ENCODE peak calls at places on chromosome 21, in four cellular contexts. D is AG04450, J is fibroblast of mammary gland, P is GM12878. E is an unnamed sample.

GRCh38 chr21:37385179-37385765 is 18.7 kb downstream of the DYRK1A start:
- DNase-seq in D (no peak), J (no peak), P (no peak), E (no peak)

GRCh38 chr21:31176725-31177124 is 138.4 kb upstream of the KRTAP19-8 start:
- DNase-seq in J (no peak), D (no peak), P (no peak), E (no peak)

GRCh38 chr21:25191141-25191540 is 416.1 kb downstream of the MRPL39 start:
- DNase-seq in P (peak), J (no peak), D (no peak), E (no peak)

GRCh38 chr21:14318598-14318997 is 64.3 kb downstream of the HSPA13 start:
- DNase-seq in J (no peak), P (no peak), D (no peak), E (no peak)

GRCh38 chr21:40901690-40902089 is 54.7 kb upstream of the DSCAM start:
- DNase-seq in J (no peak), D (no peak), P (no peak), E (no peak)

GRCh38 chr21:38811257-38811656 is 5.5 kb downstream of the ETS2 start:
- DNase-seq in P (no peak), J (peak), D (peak), E (peak)

GRCh38 chr21:17925000-17925610 is 105.9 kb upstream of the C21orf91 start:
- DNase-seq in P (peak), D (peak), J (peak), E (peak)

GRCh38 chr21:28317177-28317950 is 675.3 kb downstream of the LTN1 start:
- DNase-seq in D (no peak), P (no peak), J (no peak), E (no peak)

GRCh38 chr21:31450971-31451370 is 106.9 kb upstream of the TIAM1 start:
- DNase-seq in D (no peak), P (no peak), J (no peak), E (no peak)

GRCh38 chr21:38622827-38623209 is 124.5 kb upstream of the ERG start:
- DNase-seq in D (no peak), J (no peak), P (no peak), E (no peak)

GRCh38 chr21:15031790-15032357 is 32.9 kb downstream of the NRIP1 start:
- DNase-seq in P (no peak), J (peak), D (no peak), E (no peak)

GRCh38 chr21:32749662-32750061 is 21.8 kb upstream of the SYNJ1 start:
- DNase-seq in D (no peak), J (no peak), P (no peak), E (no peak)

GRCh38 chr21:10466200-10466599 is 55.2 kb upstream of the TPTE start:
- DNase-seq in P (no peak), J (no peak), D (no peak), E (no peak)

GRCh38 chr21:32559004-32559610 is 26.2 kb downstream of the TCP10L start:
- DNase-seq in P (no peak), J (no peak), D (no peak), E (no peak)

GRCh38 chr21:38533887-38534286 is 35.6 kb upstream of the ERG start:
- DNase-seq in D (no peak), J (no peak), P (no peak), E (peak)

GRCh38 chr21:26804895-26805609 is 40.2 kb downstream of the ADAMTS1 start:
- DNase-seq in D (no peak), P (no peak), J (peak), E (peak)

GRCh38 chr21:39125752-39126485 is 57.3 kb downstream of the PSMG1 start:
- DNase-seq in J (peak), D (peak), P (no peak), E (peak)

GRCh38 chr21:40680311-40680710 is 166.6 kb downstream of the DSCAM start:
- DNase-seq in D (no peak), P (no peak), J (no peak), E (no peak)

GRCh38 chr21:43609501-43610340 is 49.6 kb downstream of the HSF2BP start:
- DNase-seq in J (peak), P (no peak), D (no peak), E (peak)

GRCh38 chr21:33196956-33197374 is 32.8 kb upstream of the IFNAR2 start:
- DNase-seq in D (no peak), J (peak), P (no peak), E (peak)

GRCh38 chr21:33327792-33328433 is 3.1 kb downstream of the IFNAR1 start:
- DNase-seq in P (no peak), J (no peak), D (no peak), E (no peak)

GRCh38 chr21:30268608-30269197 is 14.0 kb downstream of the KRTAP24-1 start:
- DNase-seq in J (peak), D (no peak), P (no peak), E (no peak)

GRCh38 chr21:22319435-22319834 is 1321.2 kb downstream of the NCAM2 start:
- DNase-seq in J (no peak), D (no peak), P (no peak), E (no peak)

GRCh38 chr21:37073417-37074194 is 552 bp downstream of the TTC3 start:
- DNase-seq in P (no peak), D (no peak), J (peak), E (peak)

GRCh38 chr21:31660134-31660565 is 657 bp downstream of the SOD1 start:
- DNase-seq in J (no peak), D (no peak), P (no peak), E (no peak)

GRCh38 chr21:18959817-18960216 is 556.2 kb upstream of the TMPRSS15 start:
- DNase-seq in P (no peak), J (no peak), D (no peak), E (no peak)

GRCh38 chr21:17769049-17769845 is 49.9 kb downstream of the C21orf91 start:
- DNase-seq in J (peak), D (no peak), P (no peak), E (peak)

GRCh38 chr21:15839026-15839425 is 109.2 kb downstream of the USP25 start:
- DNase-seq in P (no peak), D (no peak), J (no peak), E (no peak)

GRCh38 chr21:38987551-38988210 is 182.0 kb downstream of the ETS2 start:
- DNase-seq in J (no peak), P (no peak), D (no peak), E (peak)

GRCh38 chr21:32279377-32279680 is 480 bp upstream of the MIS18A start:
- DNase-seq in D (no peak), P (no peak), J (no peak), E (no peak)

GRCh38 chr21:43701936-43702784 is 16.8 kb upstream of the PDXK start:
- DNase-seq in P (no peak), D (no peak), J (no peak), E (no peak)

GRCh38 chr21:25024639-25025038 is 582.6 kb downstream of the MRPL39 start:
- DNase-seq in J (no peak), D (no peak), P (no peak), E (no peak)

GRCh38 chr21:18716578-18717138 is 313.1 kb upstream of the TMPRSS15 start:
- DNase-seq in J (no peak), D (no peak), P (no peak), E (no peak)

GRCh38 chr21:37181059-37181458 is 86.1 kb downstream of the VPS26C start:
- DNase-seq in P (no peak), J (no peak), D (no peak), E (no peak)

GRCh38 chr21:40839551-40839950 is 7.4 kb downstream of the DSCAM start:
- DNase-seq in D (no peak), P (no peak), J (no peak), E (peak)

GRCh38 chr21:45436371-45437040 is 31.5 kb downstream of the COL18A1 start:
- DNase-seq in P (no peak), D (no peak), J (no peak), E (no peak)

GRCh38 chr21:45439901-45440461 is 35.0 kb downstream of the COL18A1 start:
- DNase-seq in D (no peak), P (no peak), J (no peak), E (no peak)

GRCh38 chr21:45440736-45441350 is 35.9 kb downstream of the COL18A1 start:
- DNase-seq in P (no peak), J (no peak), D (no peak), E (no peak)

GRCh38 chr21:45439171-45439872 is 34.4 kb downstream of the COL18A1 start:
- DNase-seq in J (peak), D (peak), P (no peak), E (peak)

GRCh38 chr21:45438391-45439145 is 33.6 kb downstream of the COL18A1 start:
- DNase-seq in D (no peak), P (no peak), J (no peak), E (no peak)
- H3K4me3 ChIP-seq in D (no peak), P (no peak), J (peak), E (peak)

DNA sequence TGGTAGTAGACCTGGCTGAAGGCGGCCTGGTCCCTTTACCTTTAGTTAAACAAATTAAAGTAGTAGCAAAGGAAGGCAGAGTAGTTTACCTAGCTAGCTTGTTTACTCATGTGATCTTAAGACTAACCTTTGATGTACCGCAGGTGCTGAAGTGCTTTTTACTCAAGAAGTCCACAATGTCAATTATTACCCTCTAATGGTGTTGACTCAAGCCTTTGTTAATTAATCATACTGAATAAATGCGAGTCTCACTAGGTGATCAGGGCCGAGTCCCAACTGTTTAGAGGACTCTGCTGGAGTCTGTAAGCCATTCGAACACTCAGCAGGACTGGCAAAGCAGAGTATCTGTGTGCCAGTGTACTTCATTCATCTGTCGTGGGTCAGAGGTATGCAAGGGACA is 381.1 kb upstream of the NCAM2 start:
- DNase-seq in D (no peak), J (no peak), P (no peak), E (no peak)
- H3K4me3 ChIP-seq in D (no peak), J (no peak), P (no peak), E (no peak)

GRCh38 chr21:35026617-35027557 is 22.2 kb downstream of the RUNX1 start:
- DNase-seq in P (no peak), J (no peak), D (no peak), E (no peak)
- H3K4me3 ChIP-seq in P (peak), J (no peak), D (peak), E (peak)

GRCh38 chr21:44920694-44921604 is at the start of gene ITGB2:
- DNase-seq in D (no peak), J (no peak), P (no peak), E (no peak)
- H3K4me3 ChIP-seq in D (no peak), J (no peak), P (peak), E (no peak)

GRCh38 chr21:46555678-46556077 is 49.2 kb downstream of the S100B start:
- DNase-seq in J (no peak), P (no peak), D (no peak), E (no peak)
- H3K4me3 ChIP-seq in J (no peak), P (no peak), D (no peak), E (no peak)

GRCh38 chr21:46006547-46007497 is 25.3 kb downstream of the COL6A1 start:
- DNase-seq in D (no peak), P (no peak), J (no peak), E (no peak)
- H3K4me3 ChIP-seq in D (no peak), P (no peak), J (no peak), E (no peak)

DNA sequence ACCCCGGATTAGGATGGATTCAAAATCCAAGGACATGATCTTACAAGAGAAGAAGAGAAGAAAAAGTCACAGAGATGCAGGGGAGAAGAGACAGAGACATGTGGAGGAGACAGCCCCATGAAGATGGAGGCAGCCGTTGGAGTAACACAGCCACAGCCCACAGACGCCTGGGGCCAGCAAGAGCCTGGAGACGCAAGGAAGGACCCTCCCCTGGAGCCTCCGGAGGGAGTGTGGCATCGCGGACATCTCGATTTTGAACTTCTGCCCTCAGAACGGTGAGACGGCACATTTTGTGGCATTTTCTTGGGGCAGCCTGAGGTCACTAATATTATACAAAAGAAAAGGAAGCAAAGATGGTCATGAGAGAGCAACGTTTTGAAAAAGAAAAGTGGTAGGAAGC is 28.8 kb downstream of the ABCG1 start:
- DNase-seq in J (no peak), D (no peak), P (no peak), E (no peak)
- H3K4me3 ChIP-seq in J (no peak), D (no peak), P (no peak), E (no peak)

GRCh38 chr21:8990326-8991087 is 1530.9 kb upstream of the TPTE start:
- DNase-seq in J (no peak), D (no peak), P (no peak), E (no peak)

GRCh38 chr21:8989261-8989882 is 1532.0 kb upstream of the TPTE start:
- DNase-seq in D (no peak), J (no peak), P (no peak), E (no peak)

GRCh38 chr21:8991088-8991907 is 1530.1 kb upstream of the TPTE start:
- DNase-seq in D (no peak), P (no peak), J (no peak), E (no peak)

GRCh38 chr21:8989883-8990325 is 1531.5 kb upstream of the TPTE start:
- DNase-seq in J (no peak), D (no peak), P (no peak), E (no peak)

DNA sequence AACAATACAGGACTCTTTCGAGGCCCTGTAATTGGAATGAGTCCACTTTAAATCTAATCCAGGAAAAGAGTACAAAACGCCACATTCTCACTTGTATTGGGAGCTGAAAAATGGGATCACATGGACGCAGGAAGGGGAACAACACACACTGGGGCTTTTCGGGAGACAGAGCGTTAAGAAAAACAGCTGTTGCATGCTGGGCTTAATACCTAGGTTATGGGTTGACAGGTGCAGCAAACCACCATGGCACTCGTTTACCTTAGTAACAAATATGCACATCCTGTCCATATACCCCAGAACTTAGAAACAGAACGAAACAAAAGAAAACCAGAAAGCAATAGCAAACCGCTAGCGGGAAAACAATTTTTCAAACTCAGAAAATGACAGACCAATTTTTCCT is 1532.7 kb upstream of the TPTE start:
- DNase-seq in D (no peak), J (no peak), P (no peak), E (no peak)
- H3K4me3 ChIP-seq in D (no peak), J (no peak), P (no peak), E (no peak)